ENCODE peak calls at places on chromosome 16, in seven cellular contexts. E is H1, B is IMR-90, P is neuronal stem cell, T is H9, Y is mesenchymal stem cell, W is trophoblast cell. J is an unnamed sample.

GRCh38 chr16:30535777-30536190 is 1.1 kb upstream of the ZNF747 start:
- DNase-seq in Y (peak; percentile 73), W (peak; percentile 53), P (peak; percentile 26), B (peak; percentile 62), T (peak; percentile 81), E (peak; percentile 49), J (peak; percentile 93)

GRCh38 chr16:88893127-88893968 is 26.9 kb upstream of the PABPN1L start:
- DNase-seq in E (no peak), W (no peak), B (no peak), P (no peak), T (no peak), Y (no peak), J (no peak)

GRCh38 chr16:66519482-66519881 is 30.4 kb downstream of the TK2 start:
- DNase-seq in W (peak; percentile 80), P (no peak), T (no peak), E (no peak), B (no peak), Y (no peak), J (no peak)

GRCh38 chr16:70789231-70789926 is 11.6 kb downstream of the VAC14 start:
- DNase-seq in B (peak; percentile 48), P (no peak), E (no peak), T (peak; percentile 32), Y (no peak), W (peak; percentile 28), J (no peak)

GRCh38 chr16:11557811-11558210 is 28.9 kb downstream of the LITAF start:
- DNase-seq in W (no peak), E (no peak), B (no peak), P (no peak), T (no peak), Y (no peak), J (no peak)

GRCh38 chr16:70712942-70713341 is 27.1 kb upstream of the MTSS2 start:
- DNase-seq in B (no peak), P (no peak), E (no peak), T (no peak), Y (no peak), W (no peak), J (no peak)

GRCh38 chr16:66266436-66267286 is 99.8 kb upstream of the CDH5 start:
- DNase-seq in E (no peak), B (peak; percentile 90), P (no peak), T (peak; percentile 42), W (no peak), Y (peak; percentile 69), J (no peak)

GRCh38 chr16:70437582-70438324 is 1.1 kb downstream of the ST3GAL2 start:
- DNase-seq in P (no peak), E (no peak), T (no peak), B (peak; percentile 69), W (no peak), Y (peak; percentile 75), J (peak; percentile 67)

GRCh38 chr16:29310852-29311314 is 95.6 kb downstream of the NPIPB11 start:
- DNase-seq in Y (no peak), E (no peak), P (no peak), B (no peak), T (no peak), W (no peak), J (no peak)

GRCh38 chr16:85420501-85421337 is 192.4 kb upstream of the GSE1 start:
- DNase-seq in P (peak; percentile 44), B (peak; percentile 20), E (no peak), Y (peak; percentile 29), T (peak; percentile 78), W (peak; percentile 59), J (peak; percentile 74)

GRCh38 chr16:1961651-1962067 is 2.3 kb downstream of the NDUFB10 start:
- DNase-seq in W (no peak), P (no peak), E (no peak), T (no peak), B (no peak), Y (no peak), J (peak; percentile 63)

DNA sequence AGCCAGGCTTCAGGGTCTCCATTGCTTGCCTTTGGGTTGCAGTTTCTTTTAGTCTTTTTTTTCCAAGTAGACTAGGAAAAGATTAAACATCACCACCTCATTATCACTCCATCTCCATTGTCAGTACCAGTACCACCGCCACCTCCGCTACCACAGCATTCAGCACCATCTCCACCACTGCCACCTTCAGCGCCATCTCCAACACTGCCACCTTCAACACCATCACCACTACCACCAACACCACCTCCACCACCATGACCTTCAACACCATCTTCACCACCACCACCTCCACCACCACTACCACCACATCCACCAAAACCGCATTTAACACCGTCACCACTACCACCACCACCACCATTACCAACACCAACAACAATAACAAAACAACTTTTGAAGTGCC is 141.5 kb upstream of the MPHOSPH6 start:
- DNase-seq in P (no peak), Y (no peak), E (no peak), B (no peak), W (no peak), T (no peak), J (no peak)
- H2AK5ac ChIP-seq in P (no peak overlapping the region), Y (no peak overlapping the region), E (peak overlapping the region; percentile 39), B (no peak overlapping the region), W (no peak overlapping the region), T (no peak overlapping the region), J (no peak overlapping the region)

GRCh38 chr16:87318158-87318644 is 1.0 kb upstream of the C16orf95 start:
- DNase-seq in P (no peak), W (no peak), E (no peak), Y (peak; percentile 23), T (no peak), B (peak; percentile 16), J (peak; percentile 10)

GRCh38 chr16:87316923-87317765 is at the start of gene C16orf95:
- DNase-seq in T (peak; percentile 95), B (peak; percentile 93), P (peak; percentile 97), W (peak; percentile 93), Y (peak; percentile 95), E (peak; percentile 84), J (peak; percentile 97)

GRCh38 chr16:87317766-87318121 is 552 bp upstream of the C16orf95 start:
- DNase-seq in T (no peak), E (no peak), P (no peak), W (peak; percentile 37), B (peak; percentile 50), Y (peak; percentile 72), J (peak; percentile 61)

GRCh38 chr16:87314990-87315420 is 2.2 kb downstream of the C16orf95 start:
- DNase-seq in W (no peak), P (no peak), T (no peak), Y (no peak), E (no peak), B (no peak), J (no peak)

DNA sequence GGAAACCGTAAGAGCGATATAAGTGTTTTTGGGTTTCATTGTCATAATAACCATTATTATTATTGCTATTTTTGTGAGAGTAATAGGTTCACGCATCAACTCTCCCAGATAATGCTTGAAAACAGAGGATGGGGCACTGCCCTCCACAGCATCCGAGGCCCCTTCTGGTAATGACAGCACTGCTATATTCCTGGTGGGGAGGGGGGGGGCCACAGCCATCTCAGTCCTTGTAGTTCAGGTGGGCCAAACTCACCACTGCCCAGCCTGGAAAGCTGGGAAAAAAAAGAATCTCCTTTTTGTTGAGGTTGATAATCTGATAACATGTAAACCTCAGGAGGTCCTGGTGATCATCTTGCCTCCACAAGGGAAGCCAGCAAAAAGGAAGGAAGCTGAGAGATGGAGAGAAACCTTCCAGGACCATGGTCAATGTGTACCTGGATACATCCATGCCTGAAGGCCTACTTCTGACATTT is 706 bp downstream of the C16orf95 start:
- DNase-seq in P (no peak), B (no peak), Y (no peak), T (no peak), W (no peak), E (no peak), J (no peak)
- H2BK120ac ChIP-seq in P (no peak overlapping the region), B (no peak overlapping the region), Y (no peak overlapping the region), T (no peak overlapping the region), W (no peak overlapping the region), E (no peak overlapping the region), J (no peak overlapping the region)

GRCh38 chr16:50863673-50864144 is 121.8 kb downstream of the CYLD start:
- DNase-seq in W (no peak), B (no peak), Y (no peak), E (no peak), T (no peak), P (no peak), J (no peak)
- H3K18ac ChIP-seq in W (no peak overlapping the region), B (no peak overlapping the region), Y (no peak overlapping the region), E (no peak overlapping the region), T (no peak overlapping the region), P (no peak overlapping the region), J (no peak overlapping the region)

GRCh38 chr16:76535-77272 is 1.3 kb upstream of the MPG start:
- DNase-seq in E (no peak), P (no peak), W (peak; percentile 46), T (no peak), B (peak; percentile 95), Y (peak; percentile 96), J (peak; percentile 49)
- H2AK5ac ChIP-seq in E (peak overlapping the region; percentile 58), P (peak overlapping the region; percentile 82), W (peak overlapping the region; percentile 65), T (no peak overlapping the region), B (peak overlapping the region; percentile 97), Y (peak overlapping the region; percentile 28), J (peak overlapping the region; percentile 71)

DNA sequence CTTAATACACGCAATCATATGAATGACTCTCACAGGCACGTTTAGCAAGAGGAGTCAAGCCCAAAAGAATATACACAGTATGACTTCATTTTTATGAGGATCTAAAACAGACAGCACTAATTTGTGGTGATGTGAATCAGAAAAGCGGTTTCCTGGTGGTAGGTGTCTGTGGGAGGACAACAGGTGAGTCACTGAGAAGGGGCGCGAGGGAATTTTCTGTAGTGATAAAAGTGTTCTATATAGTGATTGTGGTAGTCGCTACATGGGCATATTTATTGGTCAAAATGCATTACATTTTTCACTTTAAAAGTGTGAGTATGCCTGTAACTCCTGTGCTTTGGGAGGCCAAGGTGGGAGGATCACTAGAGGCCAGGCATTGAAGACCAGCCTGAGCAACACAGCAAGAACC is 7.6 kb upstream of the TNRC6A start:
- DNase-seq in E (no peak), P (no peak), T (no peak), W (no peak), B (no peak), Y (no peak), J (no peak)
- H2BK120ac ChIP-seq in E (no peak overlapping the region), P (no peak overlapping the region), T (no peak overlapping the region), W (no peak overlapping the region), B (no peak overlapping the region), Y (no peak overlapping the region), J (no peak overlapping the region)

GRCh38 chr16:43294-43693 is 10.1 kb downstream of the POLR3K start:
- DNase-seq in P (no peak), B (peak; percentile 32), T (no peak), Y (no peak), E (no peak), W (no peak), J (no peak)
- H3K18ac ChIP-seq in P (no peak overlapping the region), B (no peak overlapping the region), T (no peak overlapping the region), Y (no peak overlapping the region), E (no peak overlapping the region), W (no peak overlapping the region), J (no peak overlapping the region)